ENCODE peak calls at places on chromosomes 3 and 15, in four cellular contexts. T, C, B and O are unnamed samples.

GRCh38 chr3:117790256-117790987 is 1080.8 kb downstream of the TUSC7 start:
- DNase-seq in T (no peak), C (no peak), B (no peak), O (no peak)

GRCh38 chr3:51942603-51943450 is 664 bp downstream of the PARP3 start:
- DNase-seq in T (peak), C (peak), B (no peak), O (no peak)

GRCh38 chr3:58628823-58629562 is 37.6 kb downstream of the FAM3D start:
- DNase-seq in T (peak), C (no peak), B (no peak), O (no peak)

GRCh38 chr3:159458010-159458409 is 530.6 kb upstream of the IL12A start:
- DNase-seq in T (peak), C (no peak), B (no peak), O (peak)

GRCh38 chr3:27712136-27713065 is 9.7 kb downstream of the EOMES start:
- DNase-seq in T (peak), C (peak), B (peak), O (no peak)

GRCh38 chr15:49301562-49301961 is 121.5 kb upstream of the FGF7 start:
- DNase-seq in T (no peak), C (no peak), B (no peak), O (no peak)

GRCh38 chr3:148379763-148380162 is 317.9 kb upstream of the AGTR1 start:
- DNase-seq in T (peak), C (peak), B (no peak), O (no peak)

GRCh38 chr3:148128136-148128535 is 569.6 kb upstream of the AGTR1 start:
- DNase-seq in T (no peak), C (no peak), B (no peak), O (no peak)

GRCh38 chr3:12994607-12995388 is 78.4 kb downstream of the IQSEC1 start:
- DNase-seq in T (peak), C (peak), B (peak), O (no peak)

GRCh38 chr3:142596726-142597088 is 514 bp downstream of the PLS1 start:
- DNase-seq in T (no peak), C (no peak), B (no peak), O (no peak)

GRCh38 chr15:90619468-90619867 is 89.7 kb downstream of the CRTC3 start:
- DNase-seq in T (no peak), C (no peak), B (no peak), O (no peak)

GRCh38 chr3:63625161-63625560 is 27.3 kb upstream of the SNTN start:
- DNase-seq in T (no peak), C (no peak), B (no peak), O (peak)

GRCh38 chr3:17151598-17152373 is 267.0 kb downstream of the PLCL2 start:
- DNase-seq in T (no peak), C (no peak), B (no peak), O (no peak)

GRCh38 chr15:68784206-68784605 is 36.5 kb downstream of the ANP32A start:
- DNase-seq in T (no peak), C (no peak), B (no peak), O (no peak)

GRCh38 chr15:67087507-67088172 is 22.2 kb downstream of the SMAD3 start:
- DNase-seq in T (peak), C (no peak), B (no peak), O (no peak)
- H3K27ac ChIP-seq in T (peak), C (peak), B (no peak), O (no peak)

GRCh38 chr15:30979457-30979856 is 12.0 kb downstream of the MTMR10 start:
- DNase-seq in T (no peak), C (no peak), B (no peak), O (no peak)

GRCh38 chr15:30984118-30984517 is 7.3 kb downstream of the MTMR10 start:
- DNase-seq in T (no peak), C (no peak), B (no peak), O (no peak)

GRCh38 chr15:30990036-30990435 is 1.4 kb downstream of the MTMR10 start:
- DNase-seq in T (no peak), C (peak), B (no peak), O (no peak)

GRCh38 chr15:30985081-30985531 is 6.3 kb downstream of the MTMR10 start:
- DNase-seq in T (no peak), C (peak), B (peak), O (no peak)

DNA sequence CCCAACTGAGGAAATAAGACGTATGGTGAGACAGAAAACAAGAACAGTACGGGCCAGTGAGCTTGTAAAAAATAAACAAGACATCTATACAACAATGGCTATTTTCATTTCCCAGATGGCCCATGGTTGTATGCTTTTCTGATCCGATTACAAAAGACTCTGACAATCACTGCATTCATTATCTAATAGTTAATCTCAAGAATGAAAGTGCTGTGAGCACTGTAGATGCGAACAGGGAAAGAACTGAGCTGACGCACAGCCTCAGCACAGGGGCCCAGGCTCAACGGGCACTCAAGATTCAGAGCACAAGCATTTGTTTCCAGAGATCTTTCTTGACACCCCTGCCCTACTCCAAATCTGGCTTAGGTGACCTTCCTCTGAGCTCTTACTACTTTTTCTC is 6.9 kb downstream of the MTMR10 start:
- DNase-seq in T (no peak), C (no peak), B (peak), O (no peak)
- H3K27ac ChIP-seq in T (no peak), C (no peak), B (peak), O (no peak)

GRCh38 chr15:41851167-41851523 is 12.5 kb downstream of the PLA2G4B start:
- DNase-seq in T (no peak), C (no peak), B (no peak), O (no peak)

GRCh38 chr15:41853191-41853590 is 14.5 kb downstream of the PLA2G4B start:
- DNase-seq in T (no peak), C (no peak), B (no peak), O (no peak)

GRCh38 chr15:41852736-41853135 is 14.1 kb downstream of the PLA2G4B start:
- DNase-seq in T (no peak), C (no peak), B (no peak), O (no peak)

GRCh38 chr15:41850482-41851166 is 12.0 kb downstream of the PLA2G4B start:
- DNase-seq in T (no peak), C (no peak), B (no peak), O (no peak)

DNA sequence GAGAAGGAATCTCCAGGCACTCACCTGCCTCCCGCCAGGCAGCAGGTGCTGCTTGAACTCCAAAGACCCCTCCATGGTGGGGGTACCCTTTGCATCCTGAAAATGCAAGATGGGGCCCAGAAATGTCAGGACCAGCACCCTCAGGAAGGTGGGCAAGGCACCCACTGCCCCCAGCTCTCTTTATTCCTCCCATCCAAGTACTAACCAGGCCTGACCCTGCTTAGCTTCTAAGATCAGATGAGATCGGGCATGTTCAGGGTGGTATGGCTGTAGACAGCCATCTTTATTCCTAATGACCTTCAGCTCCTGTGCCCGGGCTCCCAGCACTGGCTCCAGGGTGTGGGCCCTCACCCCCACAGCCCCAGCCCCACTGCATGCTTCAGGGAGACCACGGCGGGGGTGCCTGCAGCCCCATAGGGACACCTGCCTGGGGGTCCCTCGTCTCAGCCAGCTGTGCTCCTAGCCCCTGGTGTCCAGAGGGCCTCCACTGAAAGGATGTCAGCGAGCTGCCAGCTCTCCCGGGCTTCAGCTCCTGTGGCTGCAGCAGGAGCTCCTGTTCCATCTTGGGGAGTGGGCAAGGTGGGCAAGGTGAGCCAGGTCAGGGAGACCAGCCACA is 13.2 kb downstream of the PLA2G4B start:
- DNase-seq in T (no peak), C (no peak), B (no peak), O (no peak)
- H3K27ac ChIP-seq in T (no peak), C (no peak), B (no peak), O (no peak)

GRCh38 chr15:98728107-98728810 is 79.9 kb downstream of the IGF1R start:
- DNase-seq in T (no peak), C (no peak), B (no peak), O (no peak)

GRCh38 chr15:98730860-98731711 is 82.7 kb downstream of the IGF1R start:
- DNase-seq in T (no peak), C (no peak), B (no peak), O (no peak)

GRCh38 chr15:98728811-98729160 is 80.4 kb downstream of the IGF1R start:
- DNase-seq in T (no peak), C (no peak), B (no peak), O (no peak)

GRCh38 chr15:98727115-98728040 is 79.0 kb downstream of the IGF1R start:
- DNase-seq in T (peak), C (no peak), B (no peak), O (peak)

GRCh38 chr15:98729446-98730042 is 81.2 kb downstream of the IGF1R start:
- DNase-seq in T (no peak), C (no peak), B (no peak), O (no peak)
- H3K27ac ChIP-seq in T (peak), C (no peak), B (no peak), O (peak)

DNA sequence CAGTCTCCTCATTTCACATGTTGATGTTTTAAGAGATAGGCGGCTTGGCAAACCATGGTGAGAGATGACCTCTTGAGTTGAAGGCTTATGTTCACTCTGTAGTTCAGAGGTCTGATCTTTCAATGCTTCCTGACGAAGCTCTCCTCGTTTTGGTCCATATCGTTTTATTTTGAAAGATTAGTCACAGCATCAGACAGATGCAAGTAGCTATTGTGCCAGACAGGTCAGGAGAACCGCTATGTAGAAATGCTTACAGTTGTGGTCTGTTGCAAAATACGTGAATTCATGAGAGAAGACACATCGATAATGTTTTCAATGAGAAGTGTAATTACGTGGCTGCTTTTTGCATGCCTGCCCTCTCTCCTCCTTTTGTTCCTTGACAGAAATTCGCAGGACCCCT is 47.5 kb downstream of the CHL1 start:
- DNase-seq in T (no peak), C (no peak), B (no peak), O (no peak)
- H3K27ac ChIP-seq in T (no peak), C (no peak), B (no peak), O (no peak)

GRCh38 chr15:31352283-31352880 is 25.7 kb downstream of the KLF13 start:
- DNase-seq in T (no peak), C (no peak), B (no peak), O (no peak)

GRCh38 chr15:31350771-31351170 is 24.1 kb downstream of the KLF13 start:
- DNase-seq in T (no peak), C (no peak), B (no peak), O (no peak)

GRCh38 chr15:31353931-31354330 is 27.3 kb downstream of the KLF13 start:
- DNase-seq in T (no peak), C (no peak), B (peak), O (no peak)

GRCh38 chr15:31349233-31350141 is 22.9 kb downstream of the KLF13 start:
- DNase-seq in T (no peak), C (no peak), B (no peak), O (no peak)

GRCh38 chr15:31352911-31353811 is 26.5 kb downstream of the KLF13 start:
- DNase-seq in T (peak), C (peak), B (peak), O (no peak)
- H3K27ac ChIP-seq in T (peak), C (peak), B (peak), O (no peak)

GRCh38 chr3:152241142-152242067 is 27.3 kb upstream of the MBNL1 start:
- DNase-seq in T (no peak), C (no peak), B (no peak), O (no peak)

GRCh38 chr3:152245498-152246175 is 23.1 kb upstream of the MBNL1 start:
- DNase-seq in T (no peak), C (peak), B (no peak), O (no peak)

GRCh38 chr3:152244156-152244888 is 24.4 kb upstream of the MBNL1 start:
- DNase-seq in T (no peak), C (peak), B (no peak), O (no peak)

GRCh38 chr3:152243301-152243711 is 25.4 kb upstream of the MBNL1 start:
- DNase-seq in T (no peak), C (peak), B (no peak), O (no peak)
- H3K27ac ChIP-seq in T (no peak), C (peak), B (no peak), O (no peak)

GRCh38 chr15:75817151-75817935 is 25.9 kb upstream of the UBE2Q2 start:
- DNase-seq in T (no peak), C (no peak), B (no peak), O (no peak)
- H3K27ac ChIP-seq in T (no peak), C (no peak), B (no peak), O (no peak)

GRCh38 chr15:67146214-67146613 is 80.8 kb downstream of the SMAD3 start:
- DNase-seq in T (peak), C (no peak), B (no peak), O (no peak)

GRCh38 chr15:67143646-67144045 is 78.2 kb downstream of the SMAD3 start:
- DNase-seq in T (no peak), C (no peak), B (no peak), O (no peak)

GRCh38 chr15:67144609-67145306 is 79.4 kb downstream of the SMAD3 start:
- DNase-seq in T (peak), C (no peak), B (no peak), O (no peak)

GRCh38 chr15:67145710-67146109 is 80.3 kb downstream of the SMAD3 start:
- DNase-seq in T (no peak), C (no peak), B (no peak), O (no peak)

DNA sequence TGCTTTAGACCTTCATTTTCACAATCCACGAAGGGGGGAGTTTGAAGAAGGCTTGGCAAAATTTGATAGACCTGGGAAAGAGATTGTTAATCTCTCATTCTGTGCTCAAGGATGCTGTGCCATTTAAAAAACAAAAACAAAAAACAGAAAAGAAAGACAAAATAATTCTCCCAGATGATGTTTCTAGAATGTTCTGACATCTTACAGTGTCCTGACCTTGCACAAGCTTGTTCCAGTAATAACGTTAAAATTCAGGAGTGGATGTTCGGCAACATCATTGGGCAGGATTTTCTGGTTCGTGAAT is 79.9 kb downstream of the SMAD3 start:
- DNase-seq in T (no peak), C (no peak), B (no peak), O (no peak)
- H3K27ac ChIP-seq in T (peak), C (no peak), B (no peak), O (peak)